ENCODE peak calls at places on chromosomes 5 and 9, in nine cellular contexts. T, K, Q, X, S, G, V, N and E are unnamed samples.

GRCh38 chr5:109645591-109646236 is 44.0 kb upstream of the MAN2A1 start:
- DNase-seq in T (no peak), K (no peak), Q (no peak), X (no peak), S (no peak), G (no peak), V (no peak), N (peak; percentile 18), E (no peak)

GRCh38 chr9:87479801-87480201 is 17.9 kb upstream of the DAPK1 start:
- DNase-seq in T (no peak), K (peak; percentile 75), Q (no peak), X (peak; percentile 55), S (no peak), G (no peak), V (peak; percentile 95), N (no peak), E (no peak)

GRCh38 chr5:106331415-106331814 is 1339.3 kb downstream of the EFNA5 start:
- DNase-seq in T (no peak), K (no peak), Q (no peak), X (no peak), S (no peak), G (peak; percentile 92), V (no peak), N (no peak), E (no peak)

GRCh38 chr5:141866111-141866510 is 12.1 kb downstream of the PCDH1 start:
- DNase-seq in T (no peak), K (peak; percentile 42), Q (no peak), X (no peak), S (no peak), G (no peak), V (no peak), N (peak; percentile 80), E (no peak)

GRCh38 chr5:86977185-86977584 is 290.5 kb upstream of the RASA1 start:
- DNase-seq in T (no peak), K (no peak), Q (no peak), X (no peak), S (no peak), G (no peak), V (no peak), N (no peak), E (no peak)

GRCh38 chr9:116075191-116075590 is 78.4 kb upstream of the PAPPA start:
- DNase-seq in T (no peak), K (no peak), Q (no peak), X (no peak), S (no peak), G (no peak), V (peak; percentile 55), N (no peak), E (no peak)

GRCh38 chr9:129416831-129417604 is 203.9 kb downstream of the C9orf50 start:
- DNase-seq in T (no peak), K (no peak), Q (no peak), X (no peak), S (no peak), G (no peak), V (peak; percentile 57), N (peak; percentile 49), E (peak; percentile 58)

GRCh38 chr5:584846-585245 is 27.3 kb upstream of the CEP72 start:
- DNase-seq in T (no peak), K (peak; percentile 39), Q (no peak), X (no peak), S (no peak), G (no peak), V (no peak), N (no peak), E (no peak)

GRCh38 chr5:106459541-106459940 is 1211.2 kb downstream of the EFNA5 start:
- DNase-seq in T (no peak), K (no peak), Q (no peak), X (no peak), S (no peak), G (no peak), V (no peak), N (no peak), E (no peak)

GRCh38 chr5:115641948-115642347 is 16.1 kb upstream of the TMED7 start:
- DNase-seq in T (no peak), K (no peak), Q (no peak), X (no peak), S (no peak), G (no peak), V (no peak), N (no peak), E (no peak)

GRCh38 chr5:39200081-39200480 is 19.3 kb downstream of the FYB1 start:
- DNase-seq in T (no peak), K (no peak), Q (peak; percentile 10), X (no peak), S (no peak), G (no peak), V (no peak), N (no peak), E (no peak)

GRCh38 chr5:125065114-125065513 is 318.7 kb upstream of the ZNF608 start:
- DNase-seq in T (no peak), K (no peak), Q (no peak), X (no peak), S (no peak), G (no peak), V (no peak), N (peak; percentile 4), E (no peak)

GRCh38 chr5:157471709-157472108 is 11.7 kb downstream of the NIPAL4 start:
- DNase-seq in T (peak; percentile 40), K (no peak), Q (no peak), X (no peak), S (no peak), G (no peak), V (no peak), N (no peak), E (peak; percentile 22)

GRCh38 chr5:126594676-126595485 is at the start of gene ALDH7A1:
- DNase-seq in T (peak; percentile 94), K (peak; percentile 99), Q (peak; percentile 5), X (peak; percentile 59), S (no peak), G (peak; percentile 44), V (peak; percentile 81), N (peak; percentile 54), E (peak; percentile 92)

GRCh38 chr9:137705443-137705863 is 86.6 kb downstream of the EHMT1 start:
- DNase-seq in T (no peak), K (no peak), Q (no peak), X (peak; percentile 75), S (no peak), G (no peak), V (no peak), N (no peak), E (no peak)

GRCh38 chr5:76393035-76393680 is 9.9 kb upstream of the IQGAP2 start:
- DNase-seq in T (no peak), K (no peak), Q (no peak), X (no peak), S (no peak), G (no peak), V (no peak), N (no peak), E (no peak)

GRCh38 chr9:114655689-114656088 is 1.9 kb downstream of the TEX53 start:
- DNase-seq in T (peak; percentile 31), K (no peak), Q (no peak), X (no peak), S (no peak), G (peak; percentile 37), V (no peak), N (no peak), E (no peak)